ENCODE peak calls at places on chromosomes 3 and 15, in five cellular contexts. I is A549, E is A673, D is astrocyte, H is right lobe of liver. O is an unnamed sample.

GRCh38 chr3:129657261-129658046 is 51.0 kb upstream of the PLXND1 start:
- DNase-seq in I (no peak), E (no peak), D (peak; percentile 34), H (no peak), O (no peak)

GRCh38 chr15:69417581-69417980 is 3.4 kb downstream of the KIF23 start:
- DNase-seq in I (no peak), E (no peak), D (no peak), H (no peak), O (no peak)

GRCh38 chr3:167887096-167887495 is 151.6 kb downstream of the SERPINI1 start:
- DNase-seq in I (peak; percentile 10), E (no peak), D (peak; percentile 17), H (no peak), O (no peak)

GRCh38 chr3:11558918-11559815 is 84.5 kb downstream of the VGLL4 start:
- DNase-seq in I (no peak), E (no peak), D (no peak), H (no peak), O (no peak)

GRCh38 chr3:61008168-61008737 is 243.0 kb downstream of the FHIT start:
- DNase-seq in I (no peak), E (no peak), D (no peak), H (no peak), O (no peak)

GRCh38 chr3:32175607-32176197 is 62.8 kb upstream of the CMTM8 start:
- DNase-seq in I (peak; percentile 75), E (peak; percentile 81), D (peak; percentile 27), H (no peak), O (peak; percentile 34)

GRCh38 chr3:60708191-60708975 is 542.9 kb downstream of the FHIT start:
- DNase-seq in I (no peak), E (peak; percentile 0), D (peak; percentile 87), H (no peak), O (peak; percentile 9)

GRCh38 chr3:158713094-158713499 is 19.2 kb downstream of the RARRES1 start:
- DNase-seq in I (no peak), E (peak; percentile 67), D (peak; percentile 45), H (no peak), O (no peak)

GRCh38 chr3:193851941-193852674 is 259.1 kb downstream of the OPA1 start:
- DNase-seq in I (no peak), E (peak; percentile 84), D (no peak), H (no peak), O (peak; percentile 68)

GRCh38 chr3:30343861-30344260 is 262.5 kb upstream of the TGFBR2 start:
- DNase-seq in I (no peak), E (no peak), D (no peak), H (no peak), O (no peak)

GRCh38 chr3:94150113-94150512 is 87.3 kb downstream of the NSUN3 start:
- DNase-seq in I (no peak), E (no peak), D (no peak), H (no peak), O (no peak)

GRCh38 chr3:190458040-190458439 is 8.3 kb upstream of the TMEM207 start:
- DNase-seq in I (peak; percentile 26), E (peak; percentile 57), D (no peak), H (no peak), O (peak; percentile 22)

GRCh38 chr3:194577985-194578905 is 55.0 kb downstream of the TMEM44 start:
- DNase-seq in I (peak; percentile 83), E (peak; percentile 60), D (peak; percentile 96), H (peak; percentile 40), O (peak; percentile 42)

GRCh38 chr3:15081960-15082664 is 16.8 kb downstream of the RBSN start:
- DNase-seq in I (no peak), E (no peak), D (no peak), H (no peak), O (no peak)

GRCh38 chr3:179666436-179667035 is 13.7 kb downstream of the USP13 start:
- DNase-seq in I (no peak), E (peak; percentile 68), D (peak; percentile 20), H (no peak), O (peak; percentile 62)

GRCh38 chr3:51681453-51681852 is 10.4 kb downstream of the TEX264 start:
- DNase-seq in I (no peak), E (no peak), D (no peak), H (peak; percentile 53), O (no peak)

GRCh38 chr15:62288361-62289017 is 123.4 kb upstream of the C2CD4B start:
- DNase-seq in I (no peak), E (no peak), D (no peak), H (no peak), O (no peak)

GRCh38 chr15:47607750-47608149 is 109.6 kb upstream of the SEMA6D start:
- DNase-seq in I (no peak), E (peak; percentile 39), D (peak; percentile 36), H (no peak), O (no peak)

GRCh38 chr3:189937302-189938255 is 183.1 kb downstream of the P3H2 start:
- DNase-seq in I (peak; percentile 88), E (no peak), D (peak; percentile 100), H (no peak), O (peak; percentile 69)

GRCh38 chr3:174068035-174068434 is 670.5 kb downstream of the NLGN1 start:
- DNase-seq in I (no peak), E (no peak), D (no peak), H (no peak), O (no peak)

DNA sequence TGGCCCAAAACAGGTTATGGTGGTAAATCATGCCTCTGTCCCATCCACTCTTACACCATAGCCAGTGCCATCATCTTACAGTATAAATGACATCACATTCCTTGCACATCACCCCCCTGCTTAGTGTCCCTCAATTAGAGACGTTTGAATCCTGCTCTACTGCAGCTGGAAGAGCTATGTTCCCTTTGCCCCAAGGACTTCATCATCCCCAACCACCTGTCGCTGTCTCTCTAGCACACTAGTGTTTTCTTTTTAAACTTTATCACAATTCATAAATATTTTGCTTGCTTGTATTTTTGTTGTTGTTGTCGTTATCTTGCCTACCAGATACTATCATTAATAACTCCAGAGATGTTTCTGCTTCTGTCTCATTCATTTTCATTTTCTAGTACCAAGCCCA is 28.7 kb downstream of the SPTSSB start:
- DNase-seq in I (no peak), E (no peak), D (no peak), H (no peak), O (peak; percentile 29)
- H3K4me1 ChIP-seq in I (no peaks in the 10 kb centered on the region), E (no peaks in the 10 kb centered on the region), D (no peaks in the 10 kb centered on the region), H (no peaks in the 10 kb centered on the region), O (peaks cover 22% of the 10 kb centered on the region)

GRCh38 chr3:134030801-134031619 is 1.3 kb upstream of the SLCO2A1 start:
- DNase-seq in I (no peak), E (no peak), D (no peak), H (no peak), O (no peak)

GRCh38 chr3:134031620-134031915 is 1.8 kb upstream of the SLCO2A1 start:
- DNase-seq in I (no peak), E (no peak), D (no peak), H (no peak), O (no peak)

GRCh38 chr3:134029256-134029733 is 430 bp downstream of the SLCO2A1 start:
- DNase-seq in I (peak; percentile 6), E (no peak), D (peak; percentile 35), H (no peak), O (no peak)

GRCh38 chr3:134029734-134030381 is at the start of gene SLCO2A1:
- DNase-seq in I (no peak), E (no peak), D (peak; percentile 29), H (no peak), O (peak; percentile 15)

GRCh38 chr3:134030382-134030753 is 643 bp upstream of the SLCO2A1 start:
- DNase-seq in I (no peak), E (no peak), D (no peak), H (no peak), O (no peak)
- H3K27ac ChIP-seq in I (peak overlapping the region; percentile 72), E (no peak overlapping the region), D (no peak overlapping the region), H (no peak overlapping the region), O (no peak overlapping the region)

GRCh38 chr3:53628546-53629395 is 134.4 kb downstream of the CACNA1D start:
- DNase-seq in I (no peak), E (no peak), D (no peak), H (no peak), O (no peak)
- H3K4me1 ChIP-seq in I (peaks cover 11% of the 10 kb centered on the region), E (no peaks in the 10 kb centered on the region), D (no peaks in the 10 kb centered on the region), H (no peaks in the 10 kb centered on the region), O (no peaks in the 10 kb centered on the region)

GRCh38 chr15:38886315-38887163 is 321.9 kb upstream of the RASGRP1 start:
- DNase-seq in I (peak; percentile 78), E (no peak), D (peak; percentile 71), H (no peak), O (no peak)

GRCh38 chr15:38883987-38884386 is 319.4 kb upstream of the RASGRP1 start:
- DNase-seq in I (no peak), E (no peak), D (peak; percentile 62), H (no peak), O (peak; percentile 80)

GRCh38 chr15:38888701-38889154 is 324.1 kb upstream of the RASGRP1 start:
- DNase-seq in I (no peak), E (no peak), D (no peak), H (no peak), O (no peak)

GRCh38 chr15:38885001-38885400 is 320.4 kb upstream of the RASGRP1 start:
- DNase-seq in I (peak; percentile 63), E (no peak), D (peak; percentile 44), H (no peak), O (peak; percentile 87)

GRCh38 chr15:38885477-38885952 is 320.9 kb upstream of the RASGRP1 start:
- DNase-seq in I (peak; percentile 70), E (no peak), D (no peak), H (no peak), O (peak; percentile 54)
- H3K27ac ChIP-seq in I (peak overlapping the region; percentile 93), E (no peak overlapping the region), D (peak overlapping the region; percentile 32), H (no peak overlapping the region), O (peak overlapping the region; percentile 94)

DNA sequence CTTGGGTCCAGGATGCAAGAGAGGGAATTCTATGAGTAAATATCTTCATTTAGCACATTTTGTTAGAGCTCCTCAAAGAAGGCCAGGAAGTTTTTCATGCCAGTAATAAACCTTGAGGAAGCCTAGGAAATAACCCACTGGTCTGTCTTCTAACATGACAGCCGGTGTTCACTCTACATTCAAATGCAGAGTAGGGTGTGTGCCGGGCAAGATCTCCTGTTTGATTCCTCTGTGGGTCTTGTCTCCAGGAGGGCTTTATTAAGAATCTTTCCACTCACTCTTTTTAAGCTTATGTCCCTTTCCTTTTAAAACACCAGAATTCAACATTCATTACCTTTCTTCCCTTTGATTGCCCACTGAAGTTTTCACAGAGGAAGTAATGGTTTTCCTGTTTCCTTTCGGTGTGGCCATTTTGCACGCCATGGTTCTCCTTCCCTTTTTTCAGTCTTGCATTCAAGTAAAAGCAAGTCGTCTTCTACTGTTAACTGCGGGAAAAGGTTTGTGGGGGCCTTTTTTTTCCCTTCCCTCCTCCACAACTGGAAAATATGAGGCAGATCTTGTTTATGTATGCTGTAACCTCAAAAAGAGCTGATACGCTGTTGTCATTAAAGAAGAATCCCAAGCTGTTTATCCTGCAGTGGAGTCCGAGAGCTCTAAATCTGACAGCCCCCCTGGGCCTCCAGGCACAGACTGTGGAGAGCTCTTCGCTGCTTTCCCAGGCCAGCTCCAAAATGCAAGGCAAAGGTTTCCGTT is 40.6 kb downstream of the FILIP1L start:
- DNase-seq in I (no peak), E (peak; percentile 29), D (peak; percentile 88), H (no peak), O (peak; percentile 71)
- H3K4me1 ChIP-seq in I (peaks cover 13% of the 10 kb centered on the region), E (peaks cover 27% of the 10 kb centered on the region), D (peaks cover 16% of the 10 kb centered on the region), H (peaks cover 19% of the 10 kb centered on the region), O (peaks cover 39% of the 10 kb centered on the region)

O was measured in SJCRH30.